ENCODE peak calls at places on chromosomes 11 and 22, in five cellular contexts. One of them, this sample, is unnamed.

GRCh38 chr22:43381693-43382092 is 30.1 kb upstream of the MPPED1 start:
- DNase-seq in GM23338: no peak
- DNase-seq in PC-3: no peak
- DNase-seq in HCT116: no peak
- DNase-seq in neural progenitor cell: no peak
- DNase-seq in this sample: no peak

GRCh38 chr22:47207846-47208554 is 445.6 kb downstream of the TBC1D22A start:
- DNase-seq in neural progenitor cell: no peak
- DNase-seq in GM23338: no peak
- DNase-seq in HCT116: no peak
- DNase-seq in PC-3: no peak
- DNase-seq in this sample: no peak

GRCh38 chr11:78300108-78300507 is 111.4 kb downstream of the USP35 start:
- DNase-seq in neural progenitor cell: no peak
- DNase-seq in HCT116: no peak
- DNase-seq in PC-3: no peak
- DNase-seq in GM23338: no peak
- DNase-seq in this sample: no peak

GRCh38 chr11:17328856-17329490 is 22.6 kb upstream of the NCR3LG1 start:
- DNase-seq in PC-3: no peak
- DNase-seq in neural progenitor cell: peak; percentile 16
- DNase-seq in GM23338: peak; percentile 66
- DNase-seq in HCT116: no peak
- DNase-seq in this sample: no peak

GRCh38 chr11:3196161-3197043 is 22.2 kb downstream of the MRGPRG start:
- DNase-seq in PC-3: no peak
- DNase-seq in neural progenitor cell: no peak
- DNase-seq in HCT116: no peak
- DNase-seq in GM23338: no peak
- DNase-seq in this sample: no peak

GRCh38 chr11:119773016-119773415 is 44.0 kb upstream of the NECTIN1 start:
- DNase-seq in PC-3: no peak
- DNase-seq in GM23338: no peak
- DNase-seq in HCT116: no peak
- DNase-seq in neural progenitor cell: no peak
- DNase-seq in this sample: no peak

GRCh38 chr11:18384157-18384641 is 10.2 kb upstream of the LDHA start:
- DNase-seq in neural progenitor cell: peak; percentile 12
- DNase-seq in GM23338: no peak
- DNase-seq in HCT116: no peak
- DNase-seq in PC-3: peak; percentile 87
- DNase-seq in this sample: peak; percentile 91

GRCh38 chr22:47966316-47966715 is 1203.9 kb downstream of the TBC1D22A start:
- DNase-seq in PC-3: no peak
- DNase-seq in neural progenitor cell: no peak
- DNase-seq in HCT116: no peak
- DNase-seq in GM23338: no peak
- DNase-seq in this sample: no peak

GRCh38 chr11:70502677-70503076 is 104.3 kb downstream of the CTTN start:
- DNase-seq in HCT116: no peak
- DNase-seq in GM23338: no peak
- DNase-seq in neural progenitor cell: no peak
- DNase-seq in PC-3: no peak
- DNase-seq in this sample: no peak

GRCh38 chr11:68524213-68524612 is 63.7 kb downstream of the PPP6R3 start:
- DNase-seq in GM23338: no peak
- DNase-seq in HCT116: no peak
- DNase-seq in PC-3: no peak
- DNase-seq in neural progenitor cell: no peak
- DNase-seq in this sample: no peak

GRCh38 chr11:11545285-11546275 is 76.2 kb downstream of the GALNT18 start:
- DNase-seq in neural progenitor cell: no peak
- DNase-seq in GM23338: peak; percentile 24
- DNase-seq in HCT116: no peak
- DNase-seq in PC-3: no peak
- DNase-seq in this sample: no peak

GRCh38 chr11:90124371-90124770 is 10.1 kb upstream of the NAALAD2 start:
- DNase-seq in PC-3: no peak
- DNase-seq in neural progenitor cell: no peak
- DNase-seq in GM23338: no peak
- DNase-seq in HCT116: no peak
- DNase-seq in this sample: no peak

GRCh38 chr22:19603767-19604166 is 79.6 kb upstream of the CLDN5 start:
- DNase-seq in GM23338: no peak
- DNase-seq in HCT116: no peak
- DNase-seq in neural progenitor cell: no peak
- DNase-seq in PC-3: no peak
- DNase-seq in this sample: no peak

GRCh38 chr22:27220349-27220748 is 563.0 kb downstream of the MIAT start:
- DNase-seq in HCT116: no peak
- DNase-seq in PC-3: no peak
- DNase-seq in GM23338: no peak
- DNase-seq in neural progenitor cell: no peak
- DNase-seq in this sample: peak; percentile 94

DNA sequence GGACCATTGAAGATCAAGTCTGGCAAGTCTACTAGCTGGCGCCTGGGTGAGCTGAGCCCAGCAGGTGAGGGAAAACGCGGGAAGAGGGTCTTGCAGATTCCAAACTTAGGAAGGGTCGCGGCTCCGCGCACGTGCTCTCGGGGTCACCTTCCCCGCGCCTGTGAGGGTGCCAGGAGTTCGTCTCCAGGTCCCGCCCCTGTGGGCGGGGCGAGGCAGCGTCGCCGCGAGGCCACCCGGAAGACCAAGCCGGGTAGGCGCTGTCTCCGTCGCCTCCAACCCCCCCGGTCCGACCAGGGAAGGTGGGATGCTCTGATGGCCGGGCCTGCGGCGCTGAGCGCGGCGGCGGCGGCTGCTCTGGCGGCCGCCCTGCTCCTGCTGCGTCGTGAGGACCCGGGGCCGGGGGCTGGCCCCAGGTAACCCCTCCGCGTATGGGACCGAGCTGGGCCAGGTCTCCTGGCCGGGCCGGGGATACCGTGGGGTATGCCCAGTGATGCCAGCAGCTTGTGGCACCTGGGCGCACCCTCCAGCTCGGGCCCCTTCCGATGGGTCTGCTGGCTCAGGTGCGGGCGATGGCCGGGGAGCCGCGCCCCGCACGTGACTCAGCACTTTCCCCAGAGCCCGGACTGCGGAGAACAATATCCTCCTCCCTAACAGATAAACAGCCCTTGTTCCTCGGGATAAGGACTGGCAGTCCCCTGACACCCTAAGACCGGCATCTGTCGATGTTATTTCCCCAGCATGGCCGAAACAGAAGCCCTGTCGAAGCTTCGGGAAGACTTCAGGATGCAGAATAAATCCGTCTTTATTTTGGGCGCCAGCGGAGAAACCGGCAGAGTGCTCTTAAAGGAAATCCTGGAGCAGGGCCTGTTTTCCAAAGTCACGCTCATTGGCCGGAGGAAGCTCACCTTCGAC is at the start of gene HTATIP2:
- DNase-seq in GM23338: peak; percentile 74
- DNase-seq in neural progenitor cell: peak; percentile 70
- DNase-seq in HCT116: no peak
- DNase-seq in PC-3: peak; percentile 54
- DNase-seq in this sample: peak; percentile 62
- TF ChIP-seq EZH2 in GM23338: no peak
- TF ChIP-seq EZH2 in neural progenitor cell: no peak
- TF ChIP-seq EZH2 in HCT116: no peak
- TF ChIP-seq EZH2 in PC-3: no peak
- TF ChIP-seq EZH2 in this sample: no peak

GRCh38 chr11:8779107-8779506 is 96.5 kb downstream of the RPL27A start:
- DNase-seq in PC-3: no peak
- DNase-seq in HCT116: no peak
- DNase-seq in neural progenitor cell: no peak
- DNase-seq in GM23338: no peak
- DNase-seq in this sample: peak; percentile 45
- H3K79me2 ChIP-seq in PC-3: no peaks in the 10 kb centered on the region
- H3K79me2 ChIP-seq in HCT116: no peaks in the 10 kb centered on the region
- H3K79me2 ChIP-seq in neural progenitor cell: no peaks in the 10 kb centered on the region
- H3K79me2 ChIP-seq in GM23338: no peaks in the 10 kb centered on the region
- H3K79me2 ChIP-seq in this sample: peaks cover 35% of the 10 kb centered on the region

DNA sequence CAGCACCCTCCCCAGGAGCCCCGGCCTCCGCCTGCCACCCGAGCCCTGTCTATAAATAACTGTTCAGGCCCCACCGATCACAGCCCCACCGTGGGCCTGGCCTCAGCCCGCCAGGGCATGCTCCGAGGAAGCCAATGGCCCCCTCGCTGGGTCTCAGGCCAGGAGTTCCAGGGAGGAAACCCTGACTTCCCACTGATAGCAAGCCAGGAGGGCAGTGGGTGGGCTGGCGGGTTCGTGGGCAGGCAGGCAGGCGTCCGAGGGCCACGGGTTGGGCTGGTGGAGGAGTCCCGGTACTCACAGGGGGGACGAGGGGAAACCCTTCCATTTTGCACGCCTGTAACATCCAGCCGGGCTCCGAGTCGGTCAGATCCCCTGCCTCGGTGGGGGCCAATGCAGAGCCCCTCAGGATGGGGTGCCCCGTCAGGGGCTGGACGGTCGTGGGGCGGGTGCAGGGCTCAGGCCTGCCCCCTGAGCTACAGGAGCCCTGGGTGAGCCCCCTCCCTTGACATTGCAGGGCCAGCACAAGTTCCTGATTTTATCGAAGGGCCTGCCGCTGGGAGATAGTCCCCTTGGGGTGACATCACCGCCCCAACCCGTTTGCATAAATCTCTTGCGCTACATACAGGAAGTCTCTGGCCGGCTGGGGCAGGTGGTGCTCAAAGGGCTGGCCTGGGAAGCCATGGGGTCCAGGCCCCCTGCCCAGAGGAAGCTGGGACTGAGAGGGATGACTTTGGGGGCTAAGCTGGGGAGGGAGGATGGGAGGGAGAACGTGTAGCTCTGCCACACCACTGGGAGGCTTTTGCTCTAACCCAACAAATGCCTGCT is at the start of gene SPI1:
- DNase-seq in HCT116: no peak
- DNase-seq in PC-3: no peak
- DNase-seq in GM23338: peak; percentile 66
- DNase-seq in neural progenitor cell: no peak
- DNase-seq in this sample: no peak
- TF ChIP-seq EZH2phosphoT487 in HCT116: no peak
- TF ChIP-seq EZH2phosphoT487 in PC-3: no peak
- TF ChIP-seq EZH2phosphoT487 in GM23338: no peak
- TF ChIP-seq EZH2phosphoT487 in neural progenitor cell: no peak
- TF ChIP-seq EZH2phosphoT487 in this sample: no peak

DNA sequence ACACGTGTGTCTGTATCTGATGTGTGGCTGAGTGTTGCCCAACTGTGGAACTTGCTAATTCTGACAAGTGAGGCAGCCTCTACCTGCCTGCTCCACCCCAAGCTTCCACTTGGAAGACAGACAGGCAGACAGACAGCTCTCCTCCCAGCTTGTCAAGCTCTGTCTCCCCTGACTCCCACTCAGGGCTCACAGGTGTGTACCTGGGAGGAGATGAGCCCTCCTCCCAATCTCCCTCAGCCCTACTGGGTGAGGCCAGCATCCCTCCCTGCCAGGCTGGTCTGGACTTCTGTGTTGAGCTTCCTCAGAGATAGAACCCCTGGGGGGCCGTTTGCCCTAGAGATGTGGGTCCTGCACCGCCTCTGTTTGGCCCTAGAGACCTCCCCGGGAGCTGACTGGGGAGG is 1.0 kb upstream of the CHRM1 start:
- DNase-seq in PC-3: no peak
- DNase-seq in GM23338: no peak
- DNase-seq in HCT116: no peak
- DNase-seq in neural progenitor cell: no peak
- DNase-seq in this sample: no peak
- TF ChIP-seq EZH2 in PC-3: no peak
- TF ChIP-seq EZH2 in GM23338: no peak
- TF ChIP-seq EZH2 in HCT116: no peak
- TF ChIP-seq EZH2 in neural progenitor cell: no peak
- TF ChIP-seq EZH2 in this sample: no peak

DNA sequence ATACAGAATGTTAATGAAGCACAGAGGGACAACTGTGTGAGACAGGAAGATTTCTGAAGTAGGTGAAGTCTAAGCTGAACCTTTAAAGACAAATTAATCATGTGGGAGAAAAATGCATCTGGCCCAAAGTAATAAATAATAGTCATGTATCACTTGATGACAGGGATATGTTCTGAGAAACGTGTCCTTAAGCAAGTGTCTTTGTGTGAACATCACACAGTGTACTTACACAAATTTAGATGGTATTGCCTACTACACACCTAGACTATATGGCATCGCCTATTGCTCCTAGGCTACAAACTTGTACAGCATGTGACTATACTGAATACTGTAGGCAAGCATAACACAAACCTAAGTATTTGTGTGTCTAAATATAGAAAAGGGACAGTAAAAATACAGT is 112.6 kb downstream of the APOL5 start:
- DNase-seq in GM23338: no peak
- DNase-seq in neural progenitor cell: no peak
- DNase-seq in HCT116: no peak
- DNase-seq in PC-3: no peak
- DNase-seq in this sample: no peak
- H3K79me2 ChIP-seq in GM23338: peaks cover 99% of the 10 kb centered on the region
- H3K79me2 ChIP-seq in neural progenitor cell: peaks cover 99% of the 10 kb centered on the region
- H3K79me2 ChIP-seq in HCT116: peaks cover 77% of the 10 kb centered on the region
- H3K79me2 ChIP-seq in PC-3: peaks cover 97% of the 10 kb centered on the region
- H3K79me2 ChIP-seq in this sample: peaks cover 100% of the 10 kb centered on the region

DNA sequence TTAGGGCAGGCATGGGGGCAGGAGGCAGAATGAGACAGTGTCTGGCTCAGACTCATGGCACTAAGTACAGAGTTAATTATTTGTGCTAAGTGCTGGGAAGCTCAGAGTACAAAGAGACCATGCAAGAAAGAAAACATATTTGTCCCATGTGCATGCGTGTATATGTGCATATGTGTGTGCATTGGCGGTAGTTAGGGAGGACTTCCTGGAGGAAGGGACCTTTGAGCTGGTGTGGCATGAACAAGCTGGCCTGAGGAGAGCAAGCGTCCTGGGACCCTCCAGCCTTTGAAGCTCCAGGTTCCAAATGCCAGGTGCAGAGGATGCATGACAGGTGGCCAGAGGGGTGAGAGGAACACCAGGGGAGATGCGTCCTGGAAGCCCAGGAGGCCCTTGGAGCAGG is 6.1 kb downstream of the FBLN1 start:
- DNase-seq in neural progenitor cell: no peak
- DNase-seq in PC-3: no peak
- DNase-seq in HCT116: no peak
- DNase-seq in GM23338: no peak
- DNase-seq in this sample: no peak
- TF ChIP-seq EZH2phosphoT487 in neural progenitor cell: no peak
- TF ChIP-seq EZH2phosphoT487 in PC-3: no peak
- TF ChIP-seq EZH2phosphoT487 in HCT116: no peak
- TF ChIP-seq EZH2phosphoT487 in GM23338: no peak
- TF ChIP-seq EZH2phosphoT487 in this sample: no peak

GRCh38 chr11:126140932-126141291 is 70.5 kb downstream of the RPUSD4 start:
- DNase-seq in GM23338: no peak
- DNase-seq in HCT116: no peak
- DNase-seq in PC-3: peak; percentile 58
- DNase-seq in neural progenitor cell: no peak
- DNase-seq in this sample: peak; percentile 70
- TF ChIP-seq EZH2 in GM23338: no peak
- TF ChIP-seq EZH2 in HCT116: no peak
- TF ChIP-seq EZH2 in PC-3: no peak
- TF ChIP-seq EZH2 in neural progenitor cell: no peak
- TF ChIP-seq EZH2 in this sample: no peak

DNA sequence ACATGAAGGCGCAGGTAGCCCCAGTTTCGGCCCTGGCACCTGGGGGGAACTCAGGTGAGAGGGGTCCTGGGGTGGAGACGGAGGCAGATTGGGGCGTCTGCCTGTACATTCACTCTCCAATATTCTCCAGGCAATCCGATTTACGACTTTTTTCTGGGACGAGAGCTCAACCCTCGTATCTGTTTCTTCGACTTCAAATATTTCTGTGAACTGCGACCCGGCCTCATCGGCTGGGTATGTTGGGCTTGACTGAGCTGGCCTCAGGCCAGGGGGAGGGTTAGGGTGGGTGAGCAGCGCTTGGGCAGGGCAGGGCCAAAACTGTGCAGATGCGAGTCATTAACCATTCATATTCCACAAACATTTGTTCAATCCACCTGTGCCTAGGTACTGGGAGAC is 1.7 kb downstream of the TM7SF2 start:
- DNase-seq in PC-3: peak; percentile 39
- DNase-seq in GM23338: no peak
- DNase-seq in neural progenitor cell: no peak
- DNase-seq in HCT116: no peak
- DNase-seq in this sample: peak; percentile 26
- H3K79me2 ChIP-seq in PC-3: peaks cover 23% of the 10 kb centered on the region
- H3K79me2 ChIP-seq in GM23338: peaks cover 8% of the 10 kb centered on the region
- H3K79me2 ChIP-seq in neural progenitor cell: peaks cover 30% of the 10 kb centered on the region
- H3K79me2 ChIP-seq in HCT116: peaks cover 21% of the 10 kb centered on the region
- H3K79me2 ChIP-seq in this sample: peaks cover 14% of the 10 kb centered on the region

This sample was measured in GM23248.